ENCODE peak calls at places on chromosomes 16 and 17, in ten cellular contexts. One of them, this sample, is unnamed.

GRCh38 chr17:18070861-18071340 is 16.8 kb upstream of the DRG2 start:
- DNase-seq in COLO829: peak; percentile 66
- DNase-seq in GM19239: no peak
- DNase-seq in NCI-H1092 treated with DMSO at 0.1 percent for 48 hours: no peak
- DNase-seq in HT-29: no peak
- DNase-seq in effector memory CD4-positive, alpha-beta T cell: no peak
- DNase-seq in LHCN-M2: peak; percentile 41
- DNase-seq in NT2/D1: no peak
- DNase-seq in fibroblast of the aortic adventitia: peak; percentile 38
- DNase-seq in cardiac fibroblast: peak; percentile 52
- DNase-seq in this sample: no peak

GRCh38 chr16:57704011-57704904 is 9.7 kb downstream of the DRC7 start:
- DNase-seq in HT-29: no peak
- DNase-seq in effector memory CD4-positive, alpha-beta T cell: no peak
- DNase-seq in cardiac fibroblast: no peak
- DNase-seq in LHCN-M2: no peak
- DNase-seq in NCI-H1092 treated with DMSO at 0.1 percent for 48 hours: no peak
- DNase-seq in NT2/D1: no peak
- DNase-seq in GM19239: no peak
- DNase-seq in COLO829: no peak
- DNase-seq in fibroblast of the aortic adventitia: no peak
- DNase-seq in this sample: no peak

GRCh38 chr17:80859004-80859941 is 132.4 kb upstream of the CHMP6 start:
- DNase-seq in cardiac fibroblast: peak; percentile 92
- DNase-seq in effector memory CD4-positive, alpha-beta T cell: no peak
- DNase-seq in GM19239: no peak
- DNase-seq in NCI-H1092 treated with DMSO at 0.1 percent for 48 hours: peak; percentile 86
- DNase-seq in COLO829: no peak
- DNase-seq in NT2/D1: no peak
- DNase-seq in fibroblast of the aortic adventitia: peak; percentile 94
- DNase-seq in HT-29: peak; percentile 22
- DNase-seq in LHCN-M2: peak; percentile 93
- DNase-seq in this sample: peak; percentile 74

GRCh38 chr16:47458331-47458730 is 2.5 kb downstream of the ITFG1 start:
- DNase-seq in COLO829: no peak
- DNase-seq in LHCN-M2: no peak
- DNase-seq in NCI-H1092 treated with DMSO at 0.1 percent for 48 hours: no peak
- DNase-seq in NT2/D1: no peak
- DNase-seq in fibroblast of the aortic adventitia: no peak
- DNase-seq in HT-29: no peak
- DNase-seq in effector memory CD4-positive, alpha-beta T cell: no peak
- DNase-seq in cardiac fibroblast: no peak
- DNase-seq in GM19239: no peak
- DNase-seq in this sample: no peak

GRCh38 chr16:50836121-50836541 is 94.2 kb downstream of the CYLD start:
- DNase-seq in HT-29: no peak
- DNase-seq in effector memory CD4-positive, alpha-beta T cell: no peak
- DNase-seq in fibroblast of the aortic adventitia: no peak
- DNase-seq in COLO829: peak; percentile 23
- DNase-seq in GM19239: no peak
- DNase-seq in NT2/D1: no peak
- DNase-seq in LHCN-M2: no peak
- DNase-seq in NCI-H1092 treated with DMSO at 0.1 percent for 48 hours: no peak
- DNase-seq in cardiac fibroblast: no peak
- DNase-seq in this sample: no peak

GRCh38 chr16:78122774-78123315 is 23.4 kb downstream of the WWOX start:
- DNase-seq in fibroblast of the aortic adventitia: peak; percentile 75
- DNase-seq in NT2/D1: no peak
- DNase-seq in GM19239: peak; percentile 22
- DNase-seq in COLO829: peak; percentile 47
- DNase-seq in effector memory CD4-positive, alpha-beta T cell: no peak
- DNase-seq in HT-29: peak; percentile 49
- DNase-seq in LHCN-M2: peak; percentile 72
- DNase-seq in NCI-H1092 treated with DMSO at 0.1 percent for 48 hours: peak; percentile 98
- DNase-seq in cardiac fibroblast: peak; percentile 75
- DNase-seq in this sample: peak; percentile 91

GRCh38 chr17:1648582-1649115 is 1.0 kb downstream of the RILP start:
- DNase-seq in COLO829: peak; percentile 91
- DNase-seq in HT-29: peak; percentile 88
- DNase-seq in LHCN-M2: peak; percentile 91
- DNase-seq in effector memory CD4-positive, alpha-beta T cell: peak; percentile 94
- DNase-seq in cardiac fibroblast: peak; percentile 97
- DNase-seq in fibroblast of the aortic adventitia: peak; percentile 96
- DNase-seq in NCI-H1092 treated with DMSO at 0.1 percent for 48 hours: peak; percentile 59
- DNase-seq in GM19239: peak; percentile 97
- DNase-seq in NT2/D1: peak; percentile 85
- DNase-seq in this sample: peak; percentile 66

GRCh38 chr17:46947236-46947635 is 24.3 kb downstream of the GOSR2 start:
- DNase-seq in GM19239: no peak
- DNase-seq in NCI-H1092 treated with DMSO at 0.1 percent for 48 hours: no peak
- DNase-seq in fibroblast of the aortic adventitia: no peak
- DNase-seq in NT2/D1: no peak
- DNase-seq in HT-29: no peak
- DNase-seq in LHCN-M2: no peak
- DNase-seq in effector memory CD4-positive, alpha-beta T cell: no peak
- DNase-seq in COLO829: no peak
- DNase-seq in cardiac fibroblast: no peak
- DNase-seq in this sample: no peak

GRCh38 chr17:319266-319665 is 33.3 kb downstream of the RPH3AL start:
- DNase-seq in HT-29: no peak
- DNase-seq in effector memory CD4-positive, alpha-beta T cell: no peak
- DNase-seq in COLO829: no peak
- DNase-seq in fibroblast of the aortic adventitia: no peak
- DNase-seq in NCI-H1092 treated with DMSO at 0.1 percent for 48 hours: no peak
- DNase-seq in NT2/D1: no peak
- DNase-seq in GM19239: no peak
- DNase-seq in cardiac fibroblast: no peak
- DNase-seq in LHCN-M2: no peak
- DNase-seq in this sample: no peak

GRCh38 chr16:80836846-80837245 is 32.4 kb upstream of the CDYL2 start:
- DNase-seq in LHCN-M2: no peak
- DNase-seq in HT-29: peak; percentile 43
- DNase-seq in NCI-H1092 treated with DMSO at 0.1 percent for 48 hours: no peak
- DNase-seq in NT2/D1: no peak
- DNase-seq in GM19239: no peak
- DNase-seq in fibroblast of the aortic adventitia: no peak
- DNase-seq in COLO829: no peak
- DNase-seq in cardiac fibroblast: no peak
- DNase-seq in effector memory CD4-positive, alpha-beta T cell: no peak
- DNase-seq in this sample: no peak

GRCh38 chr16:71526111-71526998 is at the start of gene CHST4:
- DNase-seq in NT2/D1: peak; percentile 95
- DNase-seq in LHCN-M2: peak; percentile 56
- DNase-seq in fibroblast of the aortic adventitia: peak; percentile 46
- DNase-seq in GM19239: no peak
- DNase-seq in effector memory CD4-positive, alpha-beta T cell: no peak
- DNase-seq in cardiac fibroblast: peak; percentile 58
- DNase-seq in NCI-H1092 treated with DMSO at 0.1 percent for 48 hours: peak; percentile 54
- DNase-seq in HT-29: peak; percentile 65
- DNase-seq in COLO829: no peak
- DNase-seq in this sample: no peak

GRCh38 chr17:42531455-42532354 is 4.3 kb upstream of the NAGLU start:
- DNase-seq in fibroblast of the aortic adventitia: peak; percentile 36
- DNase-seq in LHCN-M2: peak; percentile 54
- DNase-seq in NCI-H1092 treated with DMSO at 0.1 percent for 48 hours: peak; percentile 56
- DNase-seq in cardiac fibroblast: peak; percentile 50
- DNase-seq in HT-29: peak; percentile 72
- DNase-seq in COLO829: no peak
- DNase-seq in GM19239: no peak
- DNase-seq in NT2/D1: no peak
- DNase-seq in effector memory CD4-positive, alpha-beta T cell: peak; percentile 40
- DNase-seq in this sample: peak; percentile 39

GRCh38 chr16:66025751-66026150 is 340.7 kb upstream of the CDH5 start:
- DNase-seq in effector memory CD4-positive, alpha-beta T cell: no peak
- DNase-seq in NCI-H1092 treated with DMSO at 0.1 percent for 48 hours: no peak
- DNase-seq in GM19239: no peak
- DNase-seq in fibroblast of the aortic adventitia: no peak
- DNase-seq in HT-29: no peak
- DNase-seq in cardiac fibroblast: no peak
- DNase-seq in LHCN-M2: no peak
- DNase-seq in NT2/D1: no peak
- DNase-seq in COLO829: no peak
- DNase-seq in this sample: no peak

GRCh38 chr17:41500131-41500911 is 5.1 kb downstream of the KRT13 start:
- DNase-seq in NCI-H1092 treated with DMSO at 0.1 percent for 48 hours: no peak
- DNase-seq in COLO829: peak; percentile 32
- DNase-seq in fibroblast of the aortic adventitia: peak; percentile 40
- DNase-seq in GM19239: no peak
- DNase-seq in LHCN-M2: peak; percentile 72
- DNase-seq in NT2/D1: no peak
- DNase-seq in HT-29: peak; percentile 60
- DNase-seq in cardiac fibroblast: peak; percentile 34
- DNase-seq in effector memory CD4-positive, alpha-beta T cell: no peak
- DNase-seq in this sample: no peak

GRCh38 chr17:45230787-45231480 is 9.2 kb downstream of the FMNL1 start:
- DNase-seq in cardiac fibroblast: peak; percentile 73
- DNase-seq in effector memory CD4-positive, alpha-beta T cell: no peak
- DNase-seq in NT2/D1: no peak
- DNase-seq in COLO829: no peak
- DNase-seq in LHCN-M2: peak; percentile 69
- DNase-seq in fibroblast of the aortic adventitia: peak; percentile 64
- DNase-seq in GM19239: no peak
- DNase-seq in NCI-H1092 treated with DMSO at 0.1 percent for 48 hours: peak; percentile 90
- DNase-seq in HT-29: no peak
- DNase-seq in this sample: no peak

GRCh38 chr17:78412403-78412802 is 34.0 kb downstream of the PGS1 start:
- DNase-seq in HT-29: peak; percentile 27
- DNase-seq in cardiac fibroblast: peak; percentile 35
- DNase-seq in LHCN-M2: no peak
- DNase-seq in NCI-H1092 treated with DMSO at 0.1 percent for 48 hours: no peak
- DNase-seq in effector memory CD4-positive, alpha-beta T cell: no peak
- DNase-seq in NT2/D1: no peak
- DNase-seq in fibroblast of the aortic adventitia: no peak
- DNase-seq in GM19239: no peak
- DNase-seq in COLO829: peak; percentile 18
- DNase-seq in this sample: no peak

GRCh38 chr17:28338056-28338768 is 2.7 kb downstream of the TNFAIP1 start:
- DNase-seq in LHCN-M2: no peak
- DNase-seq in GM19239: no peak
- DNase-seq in effector memory CD4-positive, alpha-beta T cell: no peak
- DNase-seq in HT-29: no peak
- DNase-seq in COLO829: no peak
- DNase-seq in NT2/D1: no peak
- DNase-seq in fibroblast of the aortic adventitia: peak; percentile 79
- DNase-seq in cardiac fibroblast: peak; percentile 78
- DNase-seq in NCI-H1092 treated with DMSO at 0.1 percent for 48 hours: no peak
- DNase-seq in this sample: no peak

GRCh38 chr17:57892146-57892819 is 42.4 kb upstream of the MRPS23 start:
- DNase-seq in fibroblast of the aortic adventitia: peak; percentile 95
- DNase-seq in COLO829: peak; percentile 86
- DNase-seq in HT-29: peak; percentile 93
- DNase-seq in LHCN-M2: peak; percentile 87
- DNase-seq in cardiac fibroblast: peak; percentile 94
- DNase-seq in NT2/D1: no peak
- DNase-seq in NCI-H1092 treated with DMSO at 0.1 percent for 48 hours: peak; percentile 45
- DNase-seq in effector memory CD4-positive, alpha-beta T cell: peak; percentile 49
- DNase-seq in GM19239: peak; percentile 90
- DNase-seq in this sample: peak; percentile 16

GRCh38 chr17:38588775-38589174 is 17.0 kb downstream of the SRCIN1 start:
- DNase-seq in COLO829: no peak
- DNase-seq in LHCN-M2: no peak
- DNase-seq in effector memory CD4-positive, alpha-beta T cell: no peak
- DNase-seq in NT2/D1: no peak
- DNase-seq in fibroblast of the aortic adventitia: no peak
- DNase-seq in HT-29: no peak
- DNase-seq in cardiac fibroblast: no peak
- DNase-seq in NCI-H1092 treated with DMSO at 0.1 percent for 48 hours: peak; percentile 82
- DNase-seq in GM19239: no peak
- DNase-seq in this sample: no peak

GRCh38 chr16:28304214-28304613 is 11.9 kb downstream of the SBK1 start:
- DNase-seq in effector memory CD4-positive, alpha-beta T cell: no peak
- DNase-seq in LHCN-M2: peak; percentile 30
- DNase-seq in GM19239: no peak
- DNase-seq in NT2/D1: no peak
- DNase-seq in cardiac fibroblast: peak; percentile 48
- DNase-seq in COLO829: peak; percentile 40
- DNase-seq in NCI-H1092 treated with DMSO at 0.1 percent for 48 hours: no peak
- DNase-seq in HT-29: no peak
- DNase-seq in fibroblast of the aortic adventitia: peak; percentile 49
- DNase-seq in this sample: no peak

GRCh38 chr16:48682971-48683370 is 73.0 kb upstream of the N4BP1 start:
- DNase-seq in cardiac fibroblast: no peak
- DNase-seq in GM19239: no peak
- DNase-seq in NT2/D1: no peak
- DNase-seq in HT-29: no peak
- DNase-seq in fibroblast of the aortic adventitia: no peak
- DNase-seq in effector memory CD4-positive, alpha-beta T cell: no peak
- DNase-seq in COLO829: no peak
- DNase-seq in LHCN-M2: no peak
- DNase-seq in NCI-H1092 treated with DMSO at 0.1 percent for 48 hours: no peak
- DNase-seq in this sample: no peak

GRCh38 chr17:11558681-11559234 is 39.5 kb upstream of the DNAH9 start:
- DNase-seq in LHCN-M2: no peak
- DNase-seq in GM19239: no peak
- DNase-seq in cardiac fibroblast: no peak
- DNase-seq in HT-29: no peak
- DNase-seq in COLO829: no peak
- DNase-seq in fibroblast of the aortic adventitia: no peak
- DNase-seq in NCI-H1092 treated with DMSO at 0.1 percent for 48 hours: no peak
- DNase-seq in NT2/D1: no peak
- DNase-seq in effector memory CD4-positive, alpha-beta T cell: no peak
- DNase-seq in this sample: no peak

GRCh38 chr17:68399638-68400403 is 57.5 kb downstream of the WIPI1 start:
- DNase-seq in LHCN-M2: peak; percentile 28
- DNase-seq in HT-29: no peak
- DNase-seq in cardiac fibroblast: peak; percentile 73
- DNase-seq in NT2/D1: no peak
- DNase-seq in fibroblast of the aortic adventitia: peak; percentile 59
- DNase-seq in GM19239: no peak
- DNase-seq in COLO829: peak; percentile 99
- DNase-seq in NCI-H1092 treated with DMSO at 0.1 percent for 48 hours: no peak
- DNase-seq in effector memory CD4-positive, alpha-beta T cell: no peak
- DNase-seq in this sample: no peak

GRCh38 chr17:29158515-29159275 is 21.5 kb downstream of the MYO18A start:
- DNase-seq in COLO829: no peak
- DNase-seq in NCI-H1092 treated with DMSO at 0.1 percent for 48 hours: no peak
- DNase-seq in effector memory CD4-positive, alpha-beta T cell: no peak
- DNase-seq in LHCN-M2: peak; percentile 74
- DNase-seq in fibroblast of the aortic adventitia: peak; percentile 70
- DNase-seq in HT-29: peak; percentile 45
- DNase-seq in NT2/D1: no peak
- DNase-seq in GM19239: no peak
- DNase-seq in cardiac fibroblast: peak; percentile 87
- DNase-seq in this sample: no peak

GRCh38 chr17:1047886-1048470 is 51.0 kb downstream of the TIMM22 start:
- DNase-seq in NT2/D1: no peak
- DNase-seq in HT-29: no peak
- DNase-seq in LHCN-M2: no peak
- DNase-seq in effector memory CD4-positive, alpha-beta T cell: no peak
- DNase-seq in GM19239: no peak
- DNase-seq in NCI-H1092 treated with DMSO at 0.1 percent for 48 hours: no peak
- DNase-seq in COLO829: no peak
- DNase-seq in cardiac fibroblast: no peak
- DNase-seq in fibroblast of the aortic adventitia: no peak
- DNase-seq in this sample: no peak

This sample was measured in NCI-H1105 treated with DMSO at 0.1 percent for 48 hours.